ENCODE peak calls at places on chromosomes 12 and 14, in four cellular contexts. P is iris pigment epithelial cell, O is CMK, L is left ventricle myocardium inferior. G is an unnamed sample.

GRCh38 chr12:52351196-52352059 is 15.9 kb downstream of the KRT85 start:
- DNase-seq in P (no peak), O (no peak), L (peak), G (peak)

GRCh38 chr12:109458086-109458485 is 19.0 kb downstream of the KCTD10 start:
- DNase-seq in P (peak), O (no peak), L (no peak), G (no peak)

GRCh38 chr12:27253347-27253746 is 9.3 kb downstream of the STK38L start:
- DNase-seq in P (no peak), O (no peak), L (no peak), G (no peak)

GRCh38 chr12:105783983-105784947 is 354.5 kb downstream of the NUAK1 start:
- DNase-seq in P (no peak), O (no peak), L (no peak), G (no peak)

GRCh38 chr14:96181188-96181762 is 23.4 kb upstream of the BDKRB2 start:
- DNase-seq in P (no peak), O (no peak), L (no peak), G (no peak)

GRCh38 chr12:105420659-105421240 is 90.3 kb downstream of the C12orf75 start:
- DNase-seq in P (peak), O (peak), L (peak), G (peak)

GRCh38 chr14:93430319-93430801 is 379 bp upstream of the UNC79 start:
- DNase-seq in P (peak), O (no peak), L (no peak), G (no peak)

GRCh38 chr12:52004042-52004648 is 2.6 kb upstream of the TAMALIN start:
- DNase-seq in P (peak), O (no peak), L (no peak), G (peak)

GRCh38 chr12:96047621-96048211 is 12.3 kb upstream of the LTA4H start:
- DNase-seq in P (peak), O (no peak), L (no peak), G (no peak)

GRCh38 chr12:2169964-2170363 is 117.2 kb downstream of the CACNA1C start:
- DNase-seq in P (peak), O (no peak), L (no peak), G (no peak)

GRCh38 chr14:55794655-55795583 is 214.9 kb downstream of the KTN1 start:
- DNase-seq in P (peak), O (no peak), L (no peak), G (no peak)

GRCh38 chr14:94171208-94171607 is 2.9 kb upstream of the PPP4R4 start:
- DNase-seq in P (peak), O (no peak), L (no peak), G (no peak)

G was measured in aorta.